ENCODE peak calls at places on chromosome X, in six cellular contexts. S, B, I, Y, R and U are unnamed samples.

GRCh38 chrX:155314260-155314659 is 20.2 kb downstream of the CLIC2 start:
- DNase-seq in Y (no peak), B (no peak), R (no peak), S (no peak), I (no peak), U (no peak)

GRCh38 chrX:97060019-97060418 is 176.3 kb downstream of the RPA4 start:
- DNase-seq in B (no peak), Y (no peak), I (no peak), R (no peak), S (no peak), U (no peak)

GRCh38 chrX:20438871-20439526 is 172.3 kb upstream of the RPS6KA3 start:
- DNase-seq in I (no peak), S (no peak), Y (no peak), R (no peak), B (no peak), U (no peak)

GRCh38 chrX:2346158-2346557 is 154.6 kb downstream of the DHRSX start:
- DNase-seq in B (no peak), R (no peak), S (no peak), Y (no peak), I (no peak), U (no peak)

GRCh38 chrX:107355533-107355932 is 93.9 kb upstream of the FRMPD3 start:
- DNase-seq in I (no peak), S (no peak), B (no peak), R (no peak), Y (no peak), U (no peak)

GRCh38 chrX:134173541-134174272 is 63.3 kb upstream of the CCDC160 start:
- DNase-seq in S (no peak), I (no peak), B (no peak), Y (peak), R (no peak), U (no peak)

GRCh38 chrX:46630141-46630540 is 56.6 kb downstream of the CHST7 start:
- DNase-seq in B (no peak), I (no peak), R (no peak), Y (no peak), S (no peak), U (no peak)

GRCh38 chrX:75603833-75604232 is 81.0 kb upstream of the ZDHHC15 start:
- DNase-seq in I (no peak), B (peak), S (no peak), Y (no peak), R (no peak), U (peak)

GRCh38 chrX:65987856-65988255 is 52.0 kb downstream of the VSIG4 start:
- DNase-seq in B (no peak), S (no peak), I (no peak), R (no peak), Y (no peak), U (no peak)

GRCh38 chrX:70476934-70477733 is 32.5 kb downstream of the DLG3 start:
- DNase-seq in Y (no peak), R (peak), S (no peak), B (no peak), I (no peak), U (peak)

GRCh38 chrX:86171366-86171765 is 23.1 kb downstream of the DACH2 start:
- DNase-seq in R (no peak), I (no peak), S (no peak), B (no peak), Y (peak), U (peak)

GRCh38 chrX:17737707-17738001 is 361 bp downstream of the SCML1 start:
- DNase-seq in R (no peak), Y (peak), I (no peak), B (no peak), S (no peak), U (no peak)

GRCh38 chrX:80792205-80792604 is 17.5 kb downstream of the BRWD3 start:
- DNase-seq in Y (no peak), R (no peak), B (no peak), I (no peak), S (no peak), U (no peak)

GRCh38 chrX:110851780-110852179 is 56.2 kb upstream of the CHRDL1 start:
- DNase-seq in R (no peak), S (no peak), I (no peak), Y (no peak), B (no peak), U (peak)

GRCh38 chrX:16639966-16640365 is 10.0 kb upstream of the S100G start:
- DNase-seq in S (no peak), R (no peak), I (no peak), Y (no peak), B (no peak), U (no peak)

GRCh38 chrX:15946783-15947550 is 92.4 kb upstream of the AP1S2 start:
- DNase-seq in I (no peak), Y (no peak), S (no peak), B (no peak), R (no peak), U (peak)

GRCh38 chrX:18873189-18873791 is 110.6 kb downstream of the PHKA2 start:
- DNase-seq in Y (no peak), R (peak), S (no peak), I (no peak), B (no peak), U (peak)

GRCh38 chrX:1418901-1419544 is 27.1 kb upstream of the SLC25A6 start:
- DNase-seq in I (no peak), S (no peak), Y (no peak), R (no peak), B (no peak), U (no peak)

GRCh38 chrX:26411045-26411444 is 195.1 kb downstream of the MAGEB5 start:
- DNase-seq in S (no peak), R (no peak), B (no peak), Y (no peak), I (no peak), U (no peak)

GRCh38 chrX:17390325-17390992 is 15.5 kb downstream of the NHS start:
- DNase-seq in Y (no peak), S (no peak), R (no peak), B (no peak), I (no peak), U (no peak)

GRCh38 chrX:1649623-1650022 is 34.8 kb downstream of the ASMT start:
- DNase-seq in B (no peak), S (no peak), R (no peak), Y (peak), I (no peak), U (no peak)

GRCh38 chrX:134738986-134739744 is 80.9 kb upstream of the PLAC1 start:
- DNase-seq in R (no peak), I (no peak), S (no peak), Y (no peak), B (no peak), U (no peak)

GRCh38 chrX:100673397-100673953 is 29.5 kb downstream of the SRPX2 start:
- DNase-seq in I (no peak), R (no peak), B (no peak), S (no peak), Y (no peak), U (peak)

GRCh38 chrX:9757366-9757765 is 8.3 kb downstream of the GPR143 start:
- DNase-seq in R (no peak), S (no peak), B (no peak), Y (no peak), I (no peak), U (no peak)

GRCh38 chrX:87583679-87584078 is 66.1 kb downstream of the KLHL4 start:
- DNase-seq in R (no peak), B (no peak), Y (peak), S (no peak), I (no peak), U (peak)

GRCh38 chrX:132413459-132413858 is 75.4 kb downstream of the MBNL3 start:
- DNase-seq in B (no peak), Y (no peak), I (no peak), S (no peak), R (no peak), U (no peak)

GRCh38 chrX:79630033-79631009 is 263.2 kb upstream of the ITM2A start:
- DNase-seq in R (no peak), S (no peak), B (no peak), Y (no peak), I (no peak), U (no peak)

GRCh38 chrX:1026263-1027015 is 186.0 kb downstream of the CRLF2 start:
- DNase-seq in B (peak), I (no peak), Y (no peak), R (no peak), S (no peak), U (no peak)

GRCh38 chrX:104255465-104255864 is 732 bp upstream of the ESX1 start:
- DNase-seq in B (no peak), Y (no peak), S (no peak), I (no peak), R (no peak), U (no peak)

GRCh38 chrX:126819429-126819828 is at the start of gene PRR32:
- DNase-seq in I (no peak), Y (no peak), R (no peak), S (no peak), B (no peak), U (no peak)

GRCh38 chrX:107766470-107767140 is 9.0 kb downstream of the TSC22D3 start:
- DNase-seq in R (peak), B (no peak), I (no peak), S (no peak), Y (no peak), U (peak)

GRCh38 chrX:136138939-136139338 is 8.4 kb upstream of the FHL1 start:
- DNase-seq in Y (no peak), B (no peak), R (no peak), S (no peak), I (no peak), U (no peak)

GRCh38 chrX:41180194-41180902 is 95.1 kb downstream of the USP9X start:
- DNase-seq in Y (peak), S (no peak), B (peak), I (peak), R (no peak), U (peak)
- TF ChIP-seq CTCF in Y (peak), S (peak), B (no peak), I (peak), R (peak), U (peak)

DNA sequence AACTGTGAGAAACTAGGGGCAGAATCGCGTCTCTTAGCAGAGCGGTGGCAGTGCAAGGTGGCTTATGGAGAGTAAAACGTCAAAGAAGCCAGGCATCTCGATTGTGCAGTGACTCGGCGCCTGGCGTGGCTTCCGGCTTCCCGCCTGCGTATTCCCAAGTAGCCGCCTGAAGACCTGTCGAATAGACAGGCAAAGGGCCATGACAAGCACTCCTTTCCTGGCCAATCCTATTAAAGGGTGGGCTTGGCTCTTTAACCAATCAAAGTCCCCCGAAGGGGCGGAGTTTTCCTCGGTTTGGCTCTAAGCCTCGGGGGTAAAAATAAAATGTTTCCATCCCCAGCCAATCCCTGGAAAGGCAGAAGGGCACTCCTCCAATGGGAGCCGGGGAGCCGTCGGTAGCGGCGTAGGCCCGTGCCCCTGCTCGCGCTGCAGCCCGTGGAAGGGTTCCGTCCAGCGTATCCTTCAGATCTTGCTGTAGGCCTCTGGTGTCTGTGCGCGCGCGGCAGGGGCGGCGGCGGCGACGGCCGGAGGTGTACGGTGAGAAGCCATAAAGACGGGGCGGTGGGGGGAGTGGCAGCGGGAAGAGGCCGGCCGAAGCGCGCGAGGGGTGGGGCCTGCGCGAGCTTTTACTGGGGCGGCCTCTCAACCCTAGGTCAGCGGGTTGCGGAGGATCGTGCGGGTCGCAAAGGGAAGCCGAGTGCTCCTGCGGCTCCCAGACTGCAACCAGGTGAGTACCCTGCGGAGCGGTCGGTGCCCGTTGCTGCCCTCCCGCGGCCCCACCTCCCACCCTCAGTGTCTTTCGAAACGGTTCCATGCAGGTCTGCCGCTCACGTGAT is at the start of gene KANTR:
- DNase-seq in R (peak), Y (peak), S (peak), I (peak), B (peak), U (peak)
- TF ChIP-seq CTCF in R (peak), Y (no peak), S (no peak), I (no peak), B (no peak), U (no peak)

GRCh38 chrX:102840871-102841705 is 96.0 kb upstream of the RAB40AL start:
- DNase-seq in R (no peak), Y (no peak), I (no peak), B (no peak), S (no peak), U (peak)
- TF ChIP-seq CTCF in R (no peak), Y (no peak), I (no peak), B (no peak), S (no peak), U (no peak)

GRCh38 chrX:30570505-30570904 is 7.1 kb downstream of the TASL start:
- DNase-seq in Y (no peak), S (no peak), I (no peak), B (no peak), R (no peak), U (peak)
- TF ChIP-seq CTCF in Y (peak), S (peak), I (peak), B (no peak), R (peak), U (peak)